ENCODE peak calls at places on chromosomes 12 and 14, in five cellular contexts. Z is MCF 10A; H is ELF-1; W is stimulated activated CD4-positive, alpha-beta T cell treated with anti-CD3 and anti-CD28 coated beads, Interleukin-1b, Interleukin-23, amount 100 ng/mL, for 4 hours; I is PC-3. F is an unnamed sample.

GRCh38 chr14:89302396-89302950 is 114.6 kb downstream of the FOXN3 start:
- DNase-seq in Z (no peak), H (no peak), W (no peak), I (no peak), F (peak)

GRCh38 chr14:100067481-100067880 is 2.3 kb downstream of the EVL start:
- DNase-seq in Z (no peak), H (no peak), W (no peak), I (no peak), F (no peak)

GRCh38 chr12:52683575-52684300 is 3.5 kb upstream of the KRT1 start:
- DNase-seq in Z (no peak), H (no peak), W (no peak), I (no peak), F (no peak)

GRCh38 chr14:104891121-104891551 is 26.1 kb downstream of the CEP170B start:
- DNase-seq in Z (no peak), H (no peak), W (no peak), I (no peak), F (no peak)

GRCh38 chr12:4440187-4440941 is 5.3 kb downstream of the FGF6 start:
- DNase-seq in Z (no peak), H (peak), W (no peak), I (no peak), F (no peak)

GRCh38 chr14:61177279-61178225 is 103.6 kb downstream of the TMEM30B start:
- DNase-seq in Z (peak), H (no peak), W (no peak), I (peak), F (peak)

GRCh38 chr14:23389396-23389795 is 12.6 kb downstream of the CMTM5 start:
- DNase-seq in Z (no peak), H (no peak), W (no peak), I (no peak), F (no peak)

GRCh38 chr12:98425859-98426258 is 89.5 kb upstream of the TMPO start:
- DNase-seq in Z (no peak), H (peak), W (no peak), I (no peak), F (no peak)

GRCh38 chr14:55500219-55500701 is 59.8 kb upstream of the TBPL2 start:
- DNase-seq in Z (no peak), H (peak), W (no peak), I (no peak), F (no peak)

GRCh38 chr12:132326646-132327045 is 2.7 kb downstream of the GALNT9 start:
- DNase-seq in Z (peak), H (no peak), W (no peak), I (no peak), F (no peak)

GRCh38 chr12:94553130-94553519 is 93.5 kb upstream of the CEP83 start:
- DNase-seq in Z (peak), H (no peak), W (no peak), I (peak), F (peak)